ENCODE peak calls at places on chromosomes 2 and 18, in nine cellular contexts. Z is endothelial cell, N is heart left ventricle, T is PC-9, V is osteocyte, E is GM12865, G is WTC11, K is HFFc6, H is lower leg skin. L is an unnamed sample.

GRCh38 chr2:203743441-203743932 is 37.0 kb downstream of the CD28 start:
- DNase-seq in Z (no peak), N (no peak), T (no peak), V (no peak), E (no peak), G (no peak), K (peak), H (no peak), L (no peak)

GRCh38 chr2:236167297-236168109 is 683 bp downstream of the GBX2 start:
- DNase-seq in Z (peak), N (peak), T (peak), V (no peak), E (no peak), G (peak), K (peak), H (no peak), L (peak)

GRCh38 chr2:113175101-113175628 is 1.4 kb downstream of the PSD4 start:
- DNase-seq in Z (no peak), N (no peak), T (no peak), V (no peak), E (peak), G (no peak), K (no peak), H (no peak), L (no peak)

GRCh38 chr2:59963157-59963556 is 590.3 kb downstream of the BCL11A start:
- DNase-seq in Z (no peak), N (no peak), T (no peak), V (no peak), E (no peak), G (no peak), K (no peak), H (no peak), L (no peak)

GRCh38 chr2:69946351-69947077 is 14.9 kb downstream of the ASPRV1 start:
- DNase-seq in Z (no peak), N (no peak), T (peak), V (no peak), E (peak), G (no peak), K (peak), H (no peak), L (peak)

GRCh38 chr2:95301186-95301585 is 4.0 kb downstream of the KCNIP3 start:
- DNase-seq in Z (no peak), N (no peak), T (no peak), V (no peak), E (no peak), G (no peak), K (no peak), H (no peak), L (no peak)

GRCh38 chr2:51013060-51013746 is 18.7 kb downstream of the NRXN1 start:
- DNase-seq in Z (no peak), N (no peak), T (peak), V (no peak), E (no peak), G (peak), K (no peak), H (no peak), L (peak)

GRCh38 chr2:56015631-56016251 is 92.2 kb upstream of the EFEMP1 start:
- DNase-seq in Z (peak), N (no peak), T (no peak), V (no peak), E (no peak), G (peak), K (no peak), H (no peak), L (no peak)

GRCh38 chr2:206867006-206867405 is 72.3 kb upstream of the CPO start:
- DNase-seq in Z (no peak), N (no peak), T (no peak), V (no peak), E (no peak), G (no peak), K (no peak), H (no peak), L (no peak)

GRCh38 chr18:10559566-10560456 is 34.0 kb downstream of the NAPG start:
- DNase-seq in Z (no peak), N (no peak), T (no peak), V (no peak), E (peak), G (no peak), K (no peak), H (no peak), L (no peak)

GRCh38 chr2:188305271-188305670 is 13.6 kb downstream of the GULP1 start:
- DNase-seq in Z (no peak), N (no peak), T (no peak), V (no peak), E (no peak), G (no peak), K (no peak), H (no peak), L (no peak)

GRCh38 chr2:189116984-189117383 is 62.6 kb downstream of the COL5A2 start:
- DNase-seq in Z (no peak), N (no peak), T (no peak), V (no peak), E (no peak), G (no peak), K (no peak), H (no peak), L (no peak)

GRCh38 chr2:229910832-229911412 is 10.9 kb downstream of the TRIP12 start:
- DNase-seq in Z (peak), N (no peak), T (no peak), V (no peak), E (peak), G (no peak), K (no peak), H (no peak), L (no peak)

GRCh38 chr2:240499309-240500301 is 58.2 kb downstream of the ANKMY1 start:
- DNase-seq in Z (no peak), N (no peak), T (no peak), V (peak), E (no peak), G (no peak), K (no peak), H (peak), L (no peak)

GRCh38 chr2:110904410-110905148 is 172.2 kb downstream of the ACOXL start:
- DNase-seq in Z (no peak), N (no peak), T (no peak), V (no peak), E (no peak), G (no peak), K (no peak), H (no peak), L (no peak)

GRCh38 chr18:10457798-10458197 is 3.4 kb downstream of the APCDD1 start:
- DNase-seq in Z (no peak), N (no peak), T (no peak), V (no peak), E (no peak), G (no peak), K (no peak), H (no peak), L (no peak)

GRCh38 chr2:11562476-11562875 is 28.6 kb downstream of the GREB1 start:
- DNase-seq in Z (no peak), N (no peak), T (no peak), V (no peak), E (no peak), G (no peak), K (no peak), H (no peak), L (no peak)

GRCh38 chr2:231692847-231693246 is 15.5 kb upstream of the PTMA start:
- DNase-seq in Z (no peak), N (no peak), T (no peak), V (no peak), E (no peak), G (no peak), K (no peak), H (no peak), L (no peak)
- TF ChIP-seq CTCF in Z (no peak), N (no peak), T (no peak), V (no peak), E (no peak), G (no peak), K (no peak), H (no peak), L (no peak)

GRCh38 chr2:77434880-77435279 is 87.3 kb downstream of the LRRTM4 start:
- DNase-seq in Z (no peak), N (no peak), T (no peak), V (no peak), E (no peak), G (peak), K (no peak), H (no peak), L (no peak)
- TF ChIP-seq CTCF in Z (peak), N (peak), T (peak), V (no peak), E (no peak), G (no peak), K (no peak), H (no peak), L (no peak)

DNA sequence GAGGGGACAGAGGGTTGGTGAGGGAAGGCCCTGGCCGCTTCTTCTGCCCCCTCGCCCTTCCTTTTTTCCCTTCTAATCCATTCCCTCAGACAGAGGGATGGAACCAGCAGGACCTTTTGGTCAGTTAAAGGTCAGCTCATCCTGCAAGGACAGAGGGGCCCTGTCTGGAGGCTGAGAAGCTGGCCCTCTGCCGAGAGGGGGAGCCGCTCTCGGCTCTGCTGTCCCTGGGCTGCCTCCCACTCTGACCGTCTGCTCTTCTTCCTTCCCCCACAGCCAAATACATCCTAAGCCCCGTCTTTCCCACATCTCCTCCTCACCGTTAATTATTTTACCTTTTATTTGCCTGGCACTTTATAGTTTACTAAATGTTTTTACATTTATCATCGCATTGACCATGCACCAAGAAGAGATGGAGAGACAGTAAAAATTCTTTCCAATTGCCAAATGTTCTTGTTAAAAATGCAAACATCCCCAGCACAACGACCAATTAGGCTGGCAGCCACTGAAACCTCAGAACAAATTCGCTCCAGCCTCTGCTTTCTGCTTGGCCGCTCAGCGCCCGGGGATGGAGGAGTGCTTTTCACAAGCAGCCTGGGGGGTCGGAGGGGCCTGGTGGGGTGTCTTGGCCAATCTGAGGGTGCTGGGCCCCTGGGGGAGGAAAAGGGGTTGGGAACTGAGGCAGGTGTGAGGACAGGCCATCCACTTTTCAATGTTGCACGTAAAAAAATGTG is 123.8 kb downstream of the TNS1 start:
- DNase-seq in Z (no peak), N (no peak), T (no peak), V (no peak), E (no peak), G (no peak), K (no peak), H (no peak), L (no peak)
- TF ChIP-seq CTCF in Z (no peak), N (no peak), T (no peak), V (peak), E (no peak), G (no peak), K (no peak), H (no peak), L (no peak)

GRCh38 chr18:55768255-55768654 is 180.3 kb upstream of the TCF4 start:
- DNase-seq in Z (no peak), N (no peak), T (no peak), V (no peak), E (no peak), G (peak), K (no peak), H (no peak), L (no peak)

GRCh38 chr18:55763298-55763697 is 175.3 kb upstream of the TCF4 start:
- DNase-seq in Z (no peak), N (no peak), T (no peak), V (no peak), E (no peak), G (no peak), K (peak), H (no peak), L (peak)

GRCh38 chr18:55762424-55762823 is 174.4 kb upstream of the TCF4 start:
- DNase-seq in Z (no peak), N (no peak), T (no peak), V (no peak), E (no peak), G (no peak), K (no peak), H (no peak), L (no peak)

GRCh38 chr18:55764382-55764781 is 176.4 kb upstream of the TCF4 start:
- DNase-seq in Z (no peak), N (no peak), T (no peak), V (no peak), E (no peak), G (no peak), K (no peak), H (no peak), L (no peak)

DNA sequence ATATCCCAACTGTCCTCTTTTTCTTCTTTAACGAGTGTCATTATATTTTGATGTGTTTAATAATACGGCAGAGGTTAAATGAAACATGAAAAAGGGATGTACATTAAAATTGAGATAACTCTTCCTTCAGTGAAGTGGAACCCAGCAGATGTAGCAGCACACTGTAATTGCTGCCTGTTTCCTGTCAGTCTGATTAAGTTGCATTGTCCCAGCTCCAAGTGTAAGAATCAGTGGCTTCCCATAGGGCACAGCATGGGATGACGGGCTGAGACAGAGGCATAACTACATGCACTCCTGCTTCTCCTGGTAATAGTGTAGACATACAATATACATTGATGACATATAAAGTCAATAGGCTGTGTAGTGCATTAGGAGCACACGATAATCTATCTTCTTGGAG is 175.8 kb upstream of the TCF4 start:
- DNase-seq in Z (no peak), N (no peak), T (no peak), V (no peak), E (no peak), G (no peak), K (no peak), H (no peak), L (no peak)
- TF ChIP-seq CTCF in Z (no peak), N (no peak), T (no peak), V (no peak), E (no peak), G (no peak), K (no peak), H (no peak), L (no peak)

GRCh38 chr2:46963210-46963609 is 47.6 kb upstream of the MCFD2 start:
- DNase-seq in Z (no peak), N (no peak), T (peak), V (no peak), E (no peak), G (no peak), K (no peak), H (no peak), L (no peak)

GRCh38 chr2:46962751-46963150 is 47.1 kb upstream of the MCFD2 start:
- DNase-seq in Z (no peak), N (no peak), T (no peak), V (no peak), E (no peak), G (no peak), K (no peak), H (no peak), L (no peak)

GRCh38 chr2:46966576-46966975 is 51.0 kb upstream of the MCFD2 start:
- DNase-seq in Z (no peak), N (no peak), T (no peak), V (no peak), E (no peak), G (no peak), K (no peak), H (no peak), L (no peak)

GRCh38 chr2:46963961-46964673 is 48.5 kb upstream of the MCFD2 start:
- DNase-seq in Z (no peak), N (no peak), T (peak), V (no peak), E (no peak), G (no peak), K (peak), H (no peak), L (no peak)

DNA sequence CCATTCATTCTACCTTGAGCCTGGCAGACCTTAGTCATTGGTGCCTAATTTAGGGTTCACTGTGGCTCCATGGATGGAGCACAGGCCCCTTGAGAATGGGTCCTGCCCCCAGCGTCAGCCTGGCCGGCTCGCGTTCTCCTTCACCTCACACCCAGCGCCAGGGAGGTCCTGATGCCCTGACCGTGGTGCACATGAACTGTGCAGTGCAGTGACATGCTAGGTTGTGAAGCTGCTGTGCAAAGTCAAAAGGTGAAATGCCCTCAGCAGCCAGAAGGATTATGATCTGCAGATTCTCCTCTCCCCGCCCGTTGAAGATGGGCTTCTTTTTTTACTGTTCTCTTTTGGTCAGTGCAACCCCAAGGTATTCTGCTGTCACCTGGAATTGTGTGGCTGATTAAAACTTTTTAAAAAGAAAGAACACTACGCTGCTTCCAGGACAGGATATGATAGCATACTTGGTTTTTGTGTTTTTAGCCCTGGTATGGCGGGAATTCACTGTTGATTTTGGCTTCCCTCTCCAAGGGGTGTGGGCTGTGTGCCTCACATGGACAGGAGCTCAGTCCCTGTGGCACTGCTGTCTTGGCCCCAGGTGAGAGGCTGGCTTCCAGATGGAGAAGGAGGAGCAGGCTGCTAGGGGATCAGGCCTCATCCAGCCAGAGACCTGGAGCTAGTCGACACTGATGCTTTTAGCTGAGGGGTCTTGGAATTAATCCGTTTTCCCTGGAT is 49.4 kb upstream of the MCFD2 start:
- DNase-seq in Z (no peak), N (no peak), T (peak), V (no peak), E (no peak), G (no peak), K (peak), H (no peak), L (peak)
- TF ChIP-seq CTCF in Z (no peak), N (no peak), T (no peak), V (no peak), E (no peak), G (no peak), K (no peak), H (no peak), L (no peak)

GRCh38 chr2:62727259-62727867 is 21.9 kb downstream of the EHBP1 start:
- DNase-seq in Z (no peak), N (no peak), T (no peak), V (no peak), E (peak), G (no peak), K (no peak), H (no peak), L (no peak)

GRCh38 chr2:62725712-62726055 is 20.2 kb downstream of the EHBP1 start:
- DNase-seq in Z (no peak), N (no peak), T (no peak), V (no peak), E (no peak), G (no peak), K (no peak), H (no peak), L (no peak)

GRCh38 chr2:62723253-62723652 is 17.7 kb downstream of the EHBP1 start:
- DNase-seq in Z (no peak), N (no peak), T (no peak), V (no peak), E (no peak), G (no peak), K (no peak), H (no peak), L (no peak)

GRCh38 chr2:62724106-62724505 is 18.6 kb downstream of the EHBP1 start:
- DNase-seq in Z (no peak), N (no peak), T (no peak), V (no peak), E (no peak), G (no peak), K (no peak), H (no peak), L (no peak)

DNA sequence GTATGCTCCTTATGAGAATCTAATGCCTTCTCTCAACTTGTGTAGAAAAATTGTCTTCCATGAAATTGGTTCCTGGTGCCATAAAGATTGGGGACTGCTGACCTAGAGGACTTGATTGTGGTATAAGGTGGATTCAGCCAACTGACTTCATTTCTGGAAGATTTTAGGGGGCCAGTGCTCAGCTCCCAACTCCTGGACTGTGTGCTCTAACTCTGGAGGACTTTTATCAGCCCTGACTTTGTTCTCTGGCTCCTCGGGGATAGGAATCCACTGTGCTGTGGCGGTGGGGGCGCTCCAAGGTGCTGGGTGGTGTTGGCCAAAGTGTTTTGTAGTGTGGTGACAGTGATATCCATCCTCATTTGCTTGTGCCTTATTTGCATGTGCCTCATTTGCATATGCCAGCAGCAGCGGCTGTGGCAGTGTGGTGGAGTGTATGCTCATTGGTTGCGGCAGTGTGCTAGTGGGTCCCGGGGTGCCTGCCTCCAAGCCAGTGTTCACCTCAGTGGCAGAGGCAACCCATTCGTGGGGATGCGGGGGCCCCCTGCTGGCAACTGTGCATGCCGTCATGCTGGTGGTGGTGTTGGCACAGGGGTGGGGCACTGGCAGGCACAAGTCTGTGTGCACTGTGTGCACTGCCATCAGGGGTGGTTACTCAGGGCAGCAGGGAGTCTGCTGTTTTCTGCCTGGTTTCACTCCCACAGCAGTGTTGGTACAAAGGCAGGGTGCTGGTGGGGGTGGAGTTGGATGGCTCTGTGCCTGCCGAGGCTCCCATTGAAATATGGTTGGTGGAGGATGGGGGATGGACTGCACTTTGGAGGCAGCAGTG is 19.6 kb downstream of the EHBP1 start:
- DNase-seq in Z (peak), N (peak), T (no peak), V (no peak), E (no peak), G (peak), K (no peak), H (no peak), L (peak)
- TF ChIP-seq CTCF in Z (peak), N (no peak), T (no peak), V (no peak), E (no peak), G (peak), K (peak), H (no peak), L (peak)